ENCODE peak calls at places on chromosomes 4 and X, in nine cellular contexts. W, C, Z, G, B, K, S, A and Y are unnamed samples.

GRCh38 chr4:39365931-39366771 is at the start of gene RFC1:
- DNase-seq in B (peak), K (peak), A (peak), Z (peak), G (peak), S (peak), C (peak), W (peak), Y (peak)

GRCh38 chr4:89101256-89102161 is 9.8 kb upstream of the TIGD2 start:
- DNase-seq in G (no peak), W (no peak), C (no peak), B (no peak), K (no peak), S (no peak), A (no peak), Z (no peak), Y (no peak)

GRCh38 chr4:43282534-43282933 is 390.0 kb downstream of the GRXCR1 start:
- DNase-seq in B (no peak), G (no peak), Z (no peak), S (no peak), C (no peak), W (no peak), K (no peak), A (no peak), Y (no peak)

GRCh38 chr4:71209161-71209560 is 129.7 kb upstream of the SLC4A4 start:
- DNase-seq in K (no peak), W (no peak), C (no peak), G (no peak), Z (peak), B (no peak), S (no peak), A (no peak), Y (no peak)

GRCh38 chrX:64867217-64867616 is 109.0 kb downstream of the ZC4H2 start:
- DNase-seq in S (no peak), C (no peak), G (no peak), K (no peak), Z (no peak), W (no peak), A (no peak), B (no peak), Y (no peak)

GRCh38 chr4:25095756-25096552 is 64.3 kb downstream of the SEPSECS start:
- DNase-seq in G (no peak), K (no peak), S (no peak), B (no peak), C (no peak), W (no peak), A (no peak), Z (peak), Y (no peak)

GRCh38 chr4:41375561-41375960 is 118.8 kb downstream of the UCHL1 start:
- DNase-seq in C (no peak), K (no peak), S (no peak), B (no peak), W (no peak), G (no peak), Z (no peak), A (no peak), Y (no peak)

GRCh38 chrX:56995271-56995994 is at the start of gene SPIN3:
- DNase-seq in Z (peak), S (peak), B (peak), K (no peak), C (no peak), G (peak), W (peak), A (peak), Y (peak)

GRCh38 chr4:156537275-156537674 is 434.3 kb downstream of the PDGFC start:
- DNase-seq in K (no peak), Z (no peak), B (no peak), C (no peak), A (no peak), S (no peak), W (no peak), G (no peak), Y (no peak)

GRCh38 chr4:87506974-87507701 is 22.0 kb downstream of the SPARCL1 start:
- DNase-seq in W (no peak), K (no peak), C (peak), B (no peak), G (no peak), A (no peak), Z (peak), S (no peak), Y (no peak)

GRCh38 chr4:67575232-67575888 is 16.8 kb downstream of the STAP1 start:
- DNase-seq in G (no peak), Z (no peak), S (no peak), K (peak), C (no peak), A (no peak), W (no peak), B (no peak), Y (no peak)

GRCh38 chr4:3644849-3645627 is 112.8 kb upstream of the LRPAP1 start:
- DNase-seq in Z (no peak), A (no peak), B (no peak), K (no peak), W (no peak), C (no peak), G (no peak), S (no peak), Y (no peak)

GRCh38 chrX:13750204-13750603 is 15.7 kb downstream of the OFD1 start:
- DNase-seq in C (no peak), A (no peak), K (peak), B (no peak), G (no peak), W (no peak), S (peak), Z (peak), Y (no peak)

GRCh38 chr4:6925357-6925836 is 15.8 kb downstream of the TBC1D14 start:
- DNase-seq in C (no peak), B (no peak), K (no peak), W (no peak), S (no peak), G (no peak), A (no peak), Z (no peak), Y (no peak)

GRCh38 chrX:109774706-109775105 is 41.6 kb upstream of the ACSL4 start:
- DNase-seq in S (no peak), C (no peak), K (no peak), W (no peak), Z (peak), G (no peak), B (no peak), A (no peak), Y (no peak)

GRCh38 chr4:115145393-115146160 is 32.2 kb upstream of the NDST4 start:
- DNase-seq in K (no peak), W (no peak), G (no peak), C (no peak), A (no peak), B (no peak), S (no peak), Z (no peak), Y (no peak)

GRCh38 chr4:71187399-71188196 is 151.2 kb upstream of the SLC4A4 start:
- DNase-seq in B (no peak), W (no peak), G (no peak), Z (peak), K (no peak), C (no peak), S (no peak), A (no peak), Y (peak)

GRCh38 chr4:10020871-10021676 is at the start of gene SLC2A9:
- DNase-seq in B (no peak), A (no peak), C (no peak), S (no peak), G (no peak), K (no peak), W (no peak), Z (peak), Y (no peak)

GRCh38 chr4:184824776-184825393 is 883 bp downstream of the ACSL1 start:
- DNase-seq in C (no peak), S (no peak), A (peak), W (no peak), K (peak), B (peak), Z (no peak), G (no peak), Y (no peak)

GRCh38 chr4:76689079-76689817 is 208.7 kb downstream of the SOWAHB start:
- DNase-seq in W (no peak), A (no peak), K (no peak), G (no peak), B (peak), C (no peak), S (peak), Z (peak), Y (no peak)

GRCh38 chrX:148659481-148659880 is 159.1 kb downstream of the AFF2 start:
- DNase-seq in C (no peak), S (no peak), Z (peak), B (no peak), G (no peak), A (no peak), W (no peak), K (no peak), Y (no peak)

GRCh38 chrX:3252744-3253143 is 93.7 kb downstream of the MXRA5 start:
- DNase-seq in Z (peak), C (no peak), S (no peak), G (no peak), K (no peak), B (no peak), W (no peak), A (no peak), Y (no peak)

GRCh38 chr4:10207116-10207515 is 90.5 kb upstream of the WDR1 start:
- DNase-seq in G (no peak), K (no peak), S (no peak), C (no peak), Z (no peak), B (no peak), A (no peak), W (no peak), Y (no peak)

GRCh38 chr4:5941601-5942000 is 48.7 kb upstream of the CRMP1 start:
- DNase-seq in Z (no peak), C (no peak), W (no peak), B (no peak), A (no peak), G (no peak), K (no peak), S (no peak), Y (no peak)

GRCh38 chr4:85475631-85476233 is 782 bp downstream of the ARHGAP24 start:
- DNase-seq in K (no peak), A (no peak), G (no peak), W (no peak), S (no peak), Z (peak), B (peak), C (no peak), Y (no peak)

GRCh38 chr4:68182382-68182820 is 52.7 kb upstream of the TMPRSS11F start:
- DNase-seq in K (no peak), S (no peak), A (no peak), Z (no peak), G (no peak), C (no peak), B (no peak), W (no peak), Y (no peak)

GRCh38 chrX:130691576-130691975 is 211.4 kb downstream of the ENOX2 start:
- DNase-seq in G (no peak), B (no peak), C (no peak), A (no peak), K (no peak), S (no peak), Z (no peak), W (no peak), Y (no peak)

GRCh38 chrX:20267924-20268701 is 1.4 kb upstream of the RPS6KA3 start:
- DNase-seq in Z (peak), C (no peak), W (peak), B (peak), S (no peak), G (peak), K (no peak), A (peak), Y (no peak)

DNA sequence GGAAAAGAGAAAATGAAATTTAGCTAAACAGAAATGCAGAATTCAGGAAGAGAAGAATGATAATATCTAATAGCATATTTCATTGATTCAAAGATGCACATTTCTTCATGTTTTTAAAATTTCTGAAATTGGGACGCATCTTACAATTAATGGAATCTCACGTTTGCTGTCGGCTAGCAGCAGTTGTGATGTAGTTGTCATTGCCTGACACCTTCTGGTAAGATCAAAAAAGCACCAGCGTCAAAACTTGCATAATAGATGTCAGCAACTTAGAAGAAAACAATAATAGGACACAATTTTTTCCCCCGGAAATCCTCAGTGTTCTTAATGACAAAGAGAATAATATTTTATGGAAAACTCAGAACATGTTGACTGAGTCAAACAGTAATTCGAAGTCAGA is 29.8 kb upstream of the SLC7A3 start:
- DNase-seq in S (no peak), G (no peak), A (no peak), C (no peak), B (no peak), Z (peak), K (no peak), W (no peak), Y (no peak)
- TF ChIP-seq CTCF in S (no peak), G (no peak), A (no peak), C (no peak), B (peak), Z (no peak), K (peak), W (no peak), Y (no peak)

DNA sequence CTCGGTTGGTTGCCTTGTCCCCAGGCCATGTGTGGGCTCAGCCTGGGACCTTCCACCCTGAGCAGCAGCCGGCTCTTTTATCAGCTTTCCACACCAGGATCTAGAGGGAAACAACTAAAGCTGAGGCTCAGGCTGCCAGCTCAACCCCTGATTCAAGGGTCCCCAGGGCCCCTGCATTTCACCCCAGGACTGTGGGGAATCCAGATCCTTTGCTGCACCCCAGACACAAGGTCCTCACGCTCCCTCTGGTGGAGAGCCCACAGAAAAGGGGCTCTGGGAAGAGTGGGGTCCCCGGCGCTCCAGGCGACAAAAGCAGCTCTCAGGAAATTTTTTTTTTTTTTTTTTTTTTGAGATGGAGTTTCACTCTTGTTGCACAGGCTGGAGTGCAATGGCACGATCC is 64.3 kb downstream of the ZFYVE28 start:
- DNase-seq in G (no peak), Z (peak), B (no peak), K (peak), A (no peak), S (no peak), C (no peak), W (no peak), Y (no peak)
- TF ChIP-seq CTCF in G (no peak), Z (peak), B (peak), K (peak), A (peak), S (peak), C (peak), W (no peak), Y (no peak)

GRCh38 chr4:122914292-122914904 is 8.0 kb downstream of the NUDT6 start:
- DNase-seq in S (no peak), C (no peak), A (no peak), B (no peak), Z (peak), G (no peak), K (peak), W (no peak), Y (no peak)
- TF ChIP-seq CTCF in S (no peak), C (peak), A (no peak), B (peak), Z (peak), G (peak), K (peak), W (peak), Y (no peak)

GRCh38 chr4:11606078-11606477 is 177.4 kb upstream of the HS3ST1 start:
- DNase-seq in A (no peak), Z (no peak), K (no peak), G (no peak), W (no peak), S (no peak), B (no peak), C (no peak), Y (no peak)
- TF ChIP-seq CTCF in A (no peak), Z (no peak), K (no peak), G (no peak), W (no peak), S (no peak), B (no peak), C (no peak), Y (no peak)

GRCh38 chr4:30722092-30722915 is 2.1 kb downstream of the PCDH7 start:
- DNase-seq in C (no peak), A (no peak), K (no peak), G (no peak), B (no peak), W (no peak), S (no peak), Z (no peak), Y (no peak)
- TF ChIP-seq CTCF in C (no peak), A (no peak), K (no peak), G (no peak), B (peak), W (peak), S (no peak), Z (no peak), Y (no peak)

GRCh38 chr4:113293673-113294072 is 244.2 kb downstream of the ANK2 start:
- DNase-seq in Z (peak), W (no peak), K (no peak), A (no peak), S (no peak), C (no peak), G (no peak), B (no peak), Y (no peak)
- TF ChIP-seq CTCF in Z (peak), W (peak), K (no peak), A (no peak), S (no peak), C (peak), G (no peak), B (no peak), Y (no peak)

GRCh38 chrX:48940404-48940955 is 16.9 kb downstream of the OTUD5 start:
- DNase-seq in B (no peak), A (no peak), K (no peak), Z (no peak), S (no peak), C (no peak), W (no peak), G (no peak), Y (no peak)
- TF ChIP-seq CTCF in B (no peak), A (no peak), K (no peak), Z (no peak), S (no peak), C (no peak), W (no peak), G (no peak), Y (no peak)

GRCh38 chr4:180455226-180455625 is 1788.0 kb upstream of the TENM3 start:
- DNase-seq in A (no peak), C (no peak), B (no peak), G (no peak), W (no peak), K (no peak), S (no peak), Z (no peak), Y (no peak)

GRCh38 chr4:180449395-180449956 is 1793.7 kb upstream of the TENM3 start:
- DNase-seq in B (no peak), G (no peak), Z (peak), A (no peak), C (no peak), K (peak), S (peak), W (no peak), Y (no peak)
- TF ChIP-seq CTCF in B (peak), G (no peak), Z (no peak), A (no peak), C (peak), K (peak), S (peak), W (no peak), Y (no peak)

GRCh38 chr4:16687011-16687410 is 211.4 kb downstream of the LDB2 start:
- DNase-seq in B (no peak), Z (no peak), W (no peak), C (no peak), A (no peak), K (no peak), S (no peak), G (no peak), Y (no peak)
- TF ChIP-seq CTCF in B (no peak), Z (no peak), W (no peak), C (no peak), A (no peak), K (no peak), S (no peak), G (no peak), Y (no peak)